ENCODE peak calls at places on chromosomes 12 and 14, in seven cellular contexts. T, S, Y, P, R, V and U are unnamed samples.

GRCh38 chr12:7395950-7396349 is 48.0 kb downstream of the CD163L1 start:
- DNase-seq in T (no peak), Y (no peak), P (no peak), V (peak), S (no peak), R (no peak), U (no peak)

GRCh38 chr14:35470775-35471174 is 63.2 kb upstream of the INSM2 start:
- DNase-seq in S (no peak), P (no peak), V (peak), Y (peak), T (peak), R (peak), U (peak)

GRCh38 chr12:2198542-2198941 is 145.8 kb downstream of the CACNA1C start:
- DNase-seq in P (no peak), R (no peak), Y (no peak), T (no peak), V (no peak), S (no peak), U (no peak)

GRCh38 chr12:12560587-12561304 is 1.9 kb downstream of the DUSP16 start:
- DNase-seq in T (peak), V (peak), Y (peak), R (peak), S (no peak), P (no peak), U (peak)

GRCh38 chr12:112496493-112496892 is 77.7 kb downstream of the PTPN11 start:
- DNase-seq in T (no peak), V (no peak), P (no peak), Y (no peak), S (no peak), R (no peak), U (no peak)

GRCh38 chr12:55629058-55629841 is 7.4 kb upstream of the OR10P1 start:
- DNase-seq in V (peak), P (no peak), Y (no peak), S (no peak), T (no peak), R (no peak), U (no peak)

GRCh38 chr14:103185051-103186027 is 62.1 kb downstream of the TNFAIP2 start:
- DNase-seq in S (no peak), R (no peak), T (peak), V (peak), Y (peak), P (peak), U (no peak)

GRCh38 chr14:65456247-65456646 is 43.7 kb downstream of the FUT8 start:
- DNase-seq in Y (no peak), V (no peak), T (no peak), S (no peak), R (no peak), P (no peak), U (no peak)

GRCh38 chr12:50192908-50193307 is 25.7 kb upstream of the CERS5 start:
- DNase-seq in Y (no peak), R (peak), V (peak), P (no peak), T (no peak), S (no peak), U (no peak)

GRCh38 chr14:69695664-69696527 is 71.0 kb upstream of the SRSF5 start:
- DNase-seq in V (peak), R (peak), Y (peak), P (no peak), T (no peak), S (no peak), U (no peak)

GRCh38 chr14:79017561-79017960 is 847.4 kb downstream of the NRXN3 start:
- DNase-seq in S (no peak), R (no peak), Y (no peak), V (no peak), P (no peak), T (no peak), U (no peak)

GRCh38 chr12:25771062-25771461 is 187.4 kb upstream of the RASSF8 start:
- DNase-seq in S (no peak), P (no peak), T (no peak), V (peak), R (peak), Y (no peak), U (no peak)

GRCh38 chr14:92544051-92544730 is 30.6 kb downstream of the RIN3 start:
- DNase-seq in T (no peak), R (no peak), S (no peak), Y (no peak), P (no peak), V (no peak), U (no peak)

GRCh38 chr12:3683670-3684069 is 69.2 kb downstream of the CRACR2A start:
- DNase-seq in R (peak), V (peak), T (no peak), Y (no peak), S (no peak), P (no peak), U (no peak)

GRCh38 chr14:66979083-66979974 is 209.9 kb upstream of the GARIN2 start:
- DNase-seq in R (no peak), S (no peak), T (no peak), V (no peak), P (no peak), Y (no peak), U (no peak)

GRCh38 chr14:59354666-59355065 is 110.5 kb downstream of the GPR135 start:
- DNase-seq in P (no peak), R (peak), Y (no peak), T (no peak), S (no peak), V (peak), U (no peak)

GRCh38 chr14:77087631-77088030 is 10.4 kb upstream of the CIPC start:
- DNase-seq in V (no peak), R (no peak), Y (no peak), T (no peak), P (no peak), S (no peak), U (no peak)

GRCh38 chr12:1319215-1319614 is 275.2 kb downstream of the FBXL14 start:
- DNase-seq in S (no peak), T (no peak), R (peak), Y (no peak), V (peak), P (no peak), U (no peak)

GRCh38 chr12:130582286-130582685 is 133.8 kb downstream of the RIMBP2 start:
- DNase-seq in S (no peak), T (no peak), V (no peak), P (no peak), Y (no peak), R (no peak), U (no peak)

GRCh38 chr12:76083246-76083735 is 1.2 kb downstream of the NAP1L1 start:
- DNase-seq in R (no peak), T (no peak), S (no peak), Y (no peak), P (no peak), V (peak), U (no peak)

GRCh38 chr12:21276826-21277225 is 57.9 kb downstream of the SLCO1A2 start:
- DNase-seq in V (no peak), P (no peak), S (no peak), R (no peak), T (no peak), Y (no peak), U (no peak)

GRCh38 chr12:71503579-71504470 is 64.2 kb downstream of the LGR5 start:
- DNase-seq in P (no peak), T (no peak), R (no peak), V (no peak), S (no peak), Y (peak), U (no peak)

GRCh38 chr12:109532721-109533486 is 40.4 kb downstream of the MMAB start:
- DNase-seq in V (no peak), Y (no peak), R (no peak), S (no peak), P (no peak), T (no peak), U (no peak)
- H3K4me3 ChIP-seq in V (no peak), Y (no peak), R (no peak), S (no peak), P (no peak), T (no peak), U (no peak)

DNA sequence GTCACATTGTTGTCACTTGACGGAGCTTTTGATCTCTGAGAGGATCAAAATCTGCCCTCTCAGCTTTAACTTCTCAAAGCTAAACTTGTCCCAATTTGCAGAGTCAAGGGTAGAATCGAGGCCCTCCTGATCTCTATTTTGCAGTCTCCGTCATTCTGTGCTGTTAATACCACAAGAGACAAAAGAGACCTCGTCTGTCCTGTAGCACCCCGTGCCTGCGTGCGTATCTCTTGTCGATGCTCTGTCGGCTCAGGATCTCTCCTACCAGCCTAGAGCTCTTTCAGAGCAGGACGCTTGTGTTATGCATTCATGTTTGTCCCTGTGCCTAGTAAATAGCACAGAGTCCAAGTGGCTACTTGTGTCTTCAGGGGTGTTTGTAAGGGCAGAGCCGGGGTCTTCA is 5.1 kb downstream of the EVL start:
- DNase-seq in V (no peak), S (no peak), R (no peak), Y (no peak), P (no peak), T (no peak), U (no peak)
- H3K27ac ChIP-seq in V (no peak), S (no peak), R (no peak), Y (no peak), P (no peak), T (no peak), U (no peak)

GRCh38 chr14:60637138-60637489 is 12.2 kb downstream of the SIX1 start:
- DNase-seq in P (no peak), T (no peak), S (no peak), R (no peak), Y (peak), V (no peak), U (no peak)

GRCh38 chr14:60639677-60640076 is 9.6 kb downstream of the SIX1 start:
- DNase-seq in S (no peak), T (no peak), P (no peak), V (no peak), Y (no peak), R (no peak), U (no peak)

GRCh38 chr14:60634153-60634552 is 15.1 kb downstream of the SIX1 start:
- DNase-seq in Y (no peak), V (no peak), T (no peak), P (no peak), R (no peak), S (no peak), U (no peak)

GRCh38 chr14:60640859-60641721 is 8.2 kb downstream of the SIX1 start:
- DNase-seq in R (no peak), S (no peak), V (no peak), Y (peak), T (no peak), P (no peak), U (no peak)

DNA sequence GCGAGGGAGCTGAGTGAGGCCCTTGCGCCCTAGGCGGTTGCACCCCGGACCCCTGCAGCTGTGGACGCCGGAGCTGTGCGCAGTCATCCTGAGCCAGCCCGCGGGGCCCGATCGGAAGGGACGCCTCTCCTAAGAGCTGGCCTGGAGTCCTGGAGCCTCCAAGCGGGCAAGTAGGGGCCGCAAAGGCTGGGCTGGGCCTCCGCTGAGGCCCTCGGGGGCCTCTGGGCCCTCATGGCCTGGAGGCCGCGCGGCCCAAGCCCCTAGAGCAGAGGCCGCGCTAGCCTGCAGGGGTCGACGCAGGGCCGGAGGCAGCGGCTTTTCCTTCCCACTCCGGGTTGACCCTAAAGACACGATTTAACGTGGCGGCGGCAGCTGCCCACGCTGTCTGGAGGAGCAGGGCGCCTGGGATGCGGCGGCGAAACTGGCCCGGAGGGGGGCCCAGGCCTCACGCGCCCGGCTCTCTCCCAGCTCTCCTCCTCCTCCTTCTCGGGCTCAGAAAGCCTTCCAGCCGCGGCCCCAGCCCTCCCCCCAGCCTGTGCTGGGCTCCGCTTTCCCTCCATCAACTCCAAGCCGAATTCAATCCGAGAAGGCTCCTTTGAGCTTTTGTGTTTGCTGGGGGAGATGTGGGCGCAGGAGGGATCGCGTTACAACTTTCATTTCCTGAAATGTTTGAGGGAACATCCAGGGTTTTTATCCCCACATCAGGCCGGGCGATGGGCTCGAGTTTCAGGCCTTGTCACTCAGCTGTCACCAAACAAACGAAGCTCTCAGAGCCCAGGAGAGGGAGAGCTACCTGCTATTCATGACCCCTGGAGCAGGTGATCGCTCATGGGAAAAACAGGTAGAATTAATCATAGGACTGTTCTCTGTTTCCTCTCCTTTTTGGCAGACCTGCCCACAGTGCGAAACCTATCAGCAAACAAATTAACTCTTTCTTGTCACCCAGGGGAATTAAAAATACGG is 11.5 kb downstream of the SIX1 start:
- DNase-seq in T (peak), R (peak), Y (peak), P (no peak), V (peak), S (no peak), U (no peak)
- TF ChIP-seq EZH2 in T (peak), R (no peak), Y (peak), P (no peak), V (no peak), S (peak), U (no peak)

GRCh38 chr12:104547239-104547638 is 90.5 kb downstream of the CHST11 start:
- DNase-seq in R (no peak), T (no peak), S (no peak), V (no peak), P (no peak), Y (no peak), U (no peak)

GRCh38 chr12:104546575-104546974 is 89.8 kb downstream of the CHST11 start:
- DNase-seq in T (no peak), P (no peak), V (no peak), Y (no peak), S (no peak), R (no peak), U (no peak)

GRCh38 chr12:104549820-104550480 is 93.2 kb downstream of the CHST11 start:
- DNase-seq in S (no peak), V (no peak), Y (no peak), P (peak), T (no peak), R (peak), U (no peak)

GRCh38 chr12:104539063-104539462 is 82.3 kb downstream of the CHST11 start:
- DNase-seq in Y (no peak), V (no peak), R (no peak), T (no peak), S (no peak), P (no peak), U (no peak)

DNA sequence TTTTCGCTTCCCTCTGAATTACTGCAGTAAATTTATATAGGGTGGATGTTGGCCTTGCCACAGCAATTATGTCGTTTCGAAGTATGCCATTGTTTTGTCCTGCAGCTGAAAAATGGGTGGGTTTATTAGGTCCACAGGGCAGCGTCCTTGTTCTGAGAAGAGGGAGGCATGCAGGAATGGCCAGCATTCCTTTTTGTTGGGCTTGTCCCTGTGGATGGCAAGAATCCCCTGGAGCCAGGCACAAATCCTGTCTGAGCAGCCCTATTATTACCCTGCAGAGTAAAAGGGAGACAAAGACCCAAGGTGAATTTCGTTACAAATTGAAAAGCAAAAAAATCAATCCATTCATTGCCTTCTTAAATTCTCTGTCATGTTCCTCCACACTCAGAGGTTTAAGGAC is 88.1 kb downstream of the CHST11 start:
- DNase-seq in S (no peak), P (no peak), R (no peak), V (no peak), T (no peak), Y (peak), U (no peak)
- H3K4me3 ChIP-seq in S (no peak), P (no peak), R (no peak), V (no peak), T (no peak), Y (no peak), U (no peak)

GRCh38 chr14:53921027-53921426 is 35.6 kb downstream of the BMP4 start:
- DNase-seq in S (no peak), P (no peak), V (no peak), T (no peak), R (no peak), Y (peak), U (no peak)
- H3K27ac ChIP-seq in S (no peak), P (no peak), V (no peak), T (no peak), R (no peak), Y (no peak), U (no peak)